ENCODE peak calls at places on chromosomes 1 and 21, in four cellular contexts. D is mesendoderm; X is hepatocyte; O is CD4-positive, CD25-positive, alpha-beta regulatory T cell. Q is an unnamed sample. For H3K27me3 and H3K4me1, the result is how much of the 10 kb centered on the place peaks cover.

GRCh38 chr1:215114154-215114933 is 31.8 kb downstream of the KCNK2 start:
- DNase-seq in O (no peak), D (no peak), X (no peak), Q (no peak)

GRCh38 chr21:45576838-45577737 is 34.8 kb upstream of the SLC19A1 start:
- DNase-seq in D (no peak), X (peak), O (no peak), Q (no peak)

GRCh38 chr1:10730985-10731384 is 65.5 kb downstream of the CASZ1 start:
- DNase-seq in D (peak), X (peak), O (no peak), Q (no peak)

GRCh38 chr1:81725823-81726222 is 74.9 kb upstream of the ADGRL2 start:
- DNase-seq in O (no peak), X (no peak), D (no peak), Q (no peak)

GRCh38 chr1:177145102-177145779 is 19.3 kb downstream of the ASTN1 start:
- DNase-seq in D (no peak), O (no peak), X (no peak), Q (no peak)

GRCh38 chr1:246658567-246658966 is 65.6 kb upstream of the SCCPDH start:
- DNase-seq in D (no peak), O (no peak), X (no peak), Q (peak)

GRCh38 chr1:218460367-218460766 is 115.2 kb downstream of the TGFB2 start:
- DNase-seq in X (peak), O (no peak), D (peak), Q (no peak)

GRCh38 chr1:31182352-31182751 is 57.3 kb downstream of the NKAIN1 start:
- DNase-seq in X (peak), D (peak), O (peak), Q (peak)

GRCh38 chr1:92804721-92805169 is 19.8 kb upstream of the EVI5 start:
- DNase-seq in D (peak), O (no peak), X (peak), Q (peak)

GRCh38 chr1:2625311-2625710 is 7.5 kb downstream of the MMEL1 start:
- DNase-seq in D (no peak), O (no peak), X (no peak), Q (no peak)

GRCh38 chr1:8333246-8333987 is 15.5 kb downstream of the SLC45A1 start:
- DNase-seq in D (no peak), O (no peak), X (no peak), Q (no peak)

GRCh38 chr1:202045699-202046098 is 35.3 kb downstream of the ELF3 start:
- DNase-seq in D (no peak), X (no peak), O (no peak), Q (no peak)

GRCh38 chr1:31310131-31310530 is 13.3 kb downstream of the ZCCHC17 start:
- DNase-seq in X (no peak), O (no peak), D (no peak), Q (no peak)

GRCh38 chr1:205680073-205680851 is at the start of gene SLC45A3:
- DNase-seq in D (no peak), X (peak), O (no peak), Q (peak)

GRCh38 chr1:109963864-109964263 is 20.7 kb upstream of the AHCYL1 start:
- DNase-seq in X (no peak), O (no peak), D (no peak), Q (no peak)

GRCh38 chr1:231184891-231185290 is 23.0 kb downstream of the TRIM67 start:
- DNase-seq in D (no peak), X (no peak), O (no peak), Q (no peak)

GRCh38 chr1:208888376-208888775 is 644.2 kb upstream of the PLXNA2 start:
- DNase-seq in X (no peak), O (no peak), D (no peak), Q (no peak)

GRCh38 chr1:55155522-55155921 is 59.6 kb downstream of the USP24 start:
- DNase-seq in X (no peak), O (no peak), D (peak), Q (peak)

DNA sequence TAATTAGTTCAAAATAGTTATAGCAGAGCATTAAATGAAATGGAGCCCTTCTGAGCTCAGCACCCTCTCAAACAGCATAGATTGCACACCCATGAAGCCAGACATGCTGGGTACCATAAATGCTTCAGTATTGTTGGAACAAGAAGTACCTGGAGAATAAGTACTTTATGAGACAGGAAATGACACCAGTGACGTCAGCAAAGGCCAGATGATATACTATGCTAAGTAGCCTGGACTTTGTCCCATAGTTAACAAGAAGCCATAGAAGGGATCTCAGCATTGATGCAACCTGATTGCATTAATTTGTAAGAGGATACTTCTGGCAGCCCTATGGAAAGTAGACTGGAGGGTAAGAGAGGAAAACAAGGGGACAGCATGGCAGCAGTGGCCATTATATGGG is 16.3 kb upstream of the GADD45A start:
- DNase-seq in D (no peak), X (peak), O (no peak), Q (no peak)
- H3K27me3 ChIP-seq in D (under half), X (under half), O (under half), Q (under half)

GRCh38 chr1:64829411-64830033 is 84.6 kb downstream of the RAVER2 start:
- DNase-seq in O (no peak), X (no peak), D (peak), Q (no peak)

GRCh38 chr1:64834734-64835133 is 89.9 kb downstream of the RAVER2 start:
- DNase-seq in O (no peak), D (no peak), X (no peak), Q (no peak)

GRCh38 chr1:64826991-64827390 is 82.1 kb downstream of the RAVER2 start:
- DNase-seq in D (no peak), O (no peak), X (no peak), Q (no peak)

GRCh38 chr1:64823691-64824476 is 79.0 kb downstream of the RAVER2 start:
- DNase-seq in O (peak), X (peak), D (peak), Q (peak)

DNA sequence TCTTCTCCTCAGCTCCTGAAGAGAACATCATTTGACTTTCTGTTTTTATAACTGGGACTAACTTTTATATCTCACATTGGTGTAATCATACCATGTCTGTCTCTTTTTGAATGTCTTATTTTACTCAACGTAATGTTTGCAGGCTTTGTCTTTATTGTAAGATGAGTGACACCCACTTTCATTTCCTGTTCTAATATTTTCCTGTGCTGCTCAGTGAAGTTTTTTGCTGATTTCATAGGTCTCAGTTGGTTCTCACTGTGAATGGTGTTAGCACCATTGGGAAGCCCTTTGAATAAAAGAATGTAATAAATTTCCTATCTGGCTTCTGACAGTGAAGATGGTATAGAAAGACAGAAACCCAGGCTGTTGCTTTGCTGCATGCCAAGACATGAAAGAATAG is 84.0 kb downstream of the RAVER2 start:
- DNase-seq in O (no peak), X (no peak), D (no peak), Q (no peak)
- H3K4me3 ChIP-seq in O (peak), X (no peak), D (no peak), Q (no peak)

GRCh38 chr21:38819719-38820147 is 14.0 kb downstream of the ETS2 start:
- DNase-seq in X (peak), D (no peak), O (no peak), Q (no peak)

GRCh38 chr21:38821959-38822682 is 16.4 kb downstream of the ETS2 start:
- DNase-seq in D (no peak), X (no peak), O (no peak), Q (no peak)

GRCh38 chr21:38822754-38823374 is 17.1 kb downstream of the ETS2 start:
- DNase-seq in D (no peak), O (no peak), X (no peak), Q (no peak)

GRCh38 chr21:38820471-38821239 is 14.9 kb downstream of the ETS2 start:
- DNase-seq in D (no peak), X (no peak), O (no peak), Q (no peak)

GRCh38 chr21:38821248-38821647 is 15.5 kb downstream of the ETS2 start:
- DNase-seq in D (no peak), X (no peak), O (no peak), Q (no peak)
- H3K4me1 ChIP-seq in D (under half), X (under half), O (under half), Q (under half)

GRCh38 chr1:26362331-26362730 is 8.4 kb upstream of the CRYBG2 start:
- DNase-seq in O (no peak), X (no peak), D (no peak), Q (no peak)

GRCh38 chr1:26363549-26364448 is 8.8 kb downstream of the ZNF683 start:
- DNase-seq in D (peak), O (peak), X (peak), Q (peak)

GRCh38 chr1:26368006-26368405 is 4.5 kb downstream of the ZNF683 start:
- DNase-seq in O (no peak), X (no peak), D (no peak), Q (no peak)

GRCh38 chr1:26367441-26367840 is 5.1 kb downstream of the ZNF683 start:
- DNase-seq in O (no peak), D (no peak), X (no peak), Q (no peak)

GRCh38 chr1:26364956-26365355 is 7.6 kb downstream of the ZNF683 start:
- DNase-seq in D (no peak), O (no peak), X (no peak), Q (no peak)
- H3K27me3 ChIP-seq in D (under half), O (under half), X (under half), Q (under half)

GRCh38 chr1:119779869-119780356 is 11.2 kb upstream of the HMGCS2 start:
- DNase-seq in O (no peak), D (peak), X (peak), Q (no peak)
- H3K4me3 ChIP-seq in O (no peak), D (no peak), X (no peak), Q (peak)

Q was measured in BE2C.